ENCODE peak calls at places on chromosomes 4 and X, in five cellular contexts. U, A, M, S and V are unnamed samples.

GRCh38 chrX:126339926-126340325 is 173.8 kb upstream of the DCAF12L2 start:
- DNase-seq in U (no peak), S (no peak), M (no peak), A (no peak), V (no peak)

GRCh38 chr4:2068198-2068470 is 9.0 kb downstream of the NAT8L start:
- DNase-seq in M (peak; percentile 4), U (no peak), S (no peak), A (no peak), V (no peak)

GRCh38 chrX:15055146-15055930 is 182.1 kb downstream of the MOSPD2 start:
- DNase-seq in U (no peak), S (no peak), A (no peak), M (peak; percentile 57), V (no peak)

GRCh38 chr4:151403656-151404055 is 5.3 kb upstream of the FHIP1A start:
- DNase-seq in M (no peak), U (no peak), A (no peak), S (no peak), V (no peak)

GRCh38 chrX:68830486-68831404 is 1.9 kb downstream of the EFNB1 start:
- DNase-seq in M (no peak), S (no peak), U (no peak), A (no peak), V (no peak)

GRCh38 chr4:185219551-185220344 is 10.3 kb downstream of the SNX25 start:
- DNase-seq in S (peak; percentile 40), U (no peak), M (peak; percentile 84), A (no peak), V (no peak)

GRCh38 chr4:52935317-52935716 is 73.2 kb downstream of the RASL11B start:
- DNase-seq in A (no peak), S (no peak), M (no peak), U (no peak), V (no peak)

GRCh38 chr4:88215351-88215750 is 56.9 kb upstream of the ABCG2 start:
- DNase-seq in M (no peak), U (no peak), S (no peak), A (no peak), V (no peak)

GRCh38 chrX:131821945-131822622 is 201.0 kb upstream of the STK26 start:
- DNase-seq in U (peak; percentile 33), A (no peak), S (no peak), M (peak; percentile 66), V (no peak)

GRCh38 chrX:131746491-131746968 is 202.7 kb downstream of the OR13H1 start:
- DNase-seq in A (no peak), S (no peak), U (peak; percentile 43), M (peak; percentile 67), V (no peak)

GRCh38 chr4:145944886-145945285 is 6.3 kb upstream of the ZNF827 start:
- DNase-seq in S (no peak), A (no peak), M (no peak), U (no peak), V (no peak)

GRCh38 chr4:163344147-163345050 is 707 bp downstream of the NPY5R start:
- DNase-seq in U (no peak), S (no peak), A (no peak), M (peak; percentile 1), V (no peak)

GRCh38 chr4:47668810-47669408 is 169.0 kb downstream of the CORIN start:
- DNase-seq in S (no peak), M (peak; percentile 48), A (no peak), U (no peak), V (no peak)

GRCh38 chrX:17009856-17010650 is 63.6 kb downstream of the REPS2 start:
- DNase-seq in A (no peak), M (no peak), S (no peak), U (no peak), V (no peak)

GRCh38 chrX:68284281-68284904 is 148.9 kb downstream of the OPHN1 start:
- DNase-seq in S (no peak), M (no peak), U (no peak), A (no peak), V (no peak)

GRCh38 chr4:142532054-142532453 is 314.0 kb downstream of the INPP4B start:
- DNase-seq in A (no peak), S (no peak), M (no peak), U (no peak), V (no peak)

GRCh38 chr4:121654738-121655137 is 42.0 kb downstream of the ANXA5 start:
- DNase-seq in U (no peak), A (no peak), M (no peak), S (no peak), V (no peak)

GRCh38 chrX:10282490-10282889 is 125.7 kb downstream of the CLCN4 start:
- DNase-seq in S (no peak), M (no peak), A (no peak), U (no peak), V (no peak)

GRCh38 chr4:168527560-168527959 is 30.7 kb downstream of the PALLD start:
- DNase-seq in U (no peak), S (no peak), M (no peak), A (no peak), V (no peak)

GRCh38 chr4:56690393-56690971 is 9.4 kb upstream of the HOPX start:
- DNase-seq in M (no peak), U (no peak), S (no peak), A (no peak), V (no peak)

GRCh38 chr4:120630432-120630831 is 292.1 kb downstream of the PRDM5 start:
- DNase-seq in A (no peak), U (no peak), S (no peak), M (peak; percentile 7), V (no peak)

GRCh38 chr4:165489786-165490185 is 111.0 kb downstream of the CPE start:
- DNase-seq in A (no peak), U (no peak), S (no peak), M (peak; percentile 17), V (no peak)

GRCh38 chr4:121256887-121257426 is 92.8 kb upstream of the TNIP3 start:
- DNase-seq in U (no peak), S (no peak), A (no peak), M (peak; percentile 18), V (no peak)

GRCh38 chrX:16838202-16839066 is 31.7 kb downstream of the RBBP7 start:
- DNase-seq in S (peak; percentile 19), A (no peak), U (no peak), M (peak; percentile 86), V (no peak)

GRCh38 chr4:182716207-182716606 is 201.0 kb downstream of the DCTD start:
- DNase-seq in A (no peak), S (no peak), M (no peak), U (no peak), V (no peak)

GRCh38 chr4:147535161-147535560 is 54.3 kb downstream of the EDNRA start:
- DNase-seq in M (no peak), U (no peak), S (no peak), A (no peak), V (no peak)

GRCh38 chr4:167713756-167714155 is 378.6 kb upstream of the ANXA10 start:
- DNase-seq in S (no peak), M (peak; percentile 59), A (no peak), U (no peak), V (no peak)

GRCh38 chr4:102405706-102406510 is 60.6 kb upstream of the SLC39A8 start:
- DNase-seq in S (no peak), M (no peak), A (no peak), U (no peak), V (no peak)

GRCh38 chrX:13937370-13938052 is 92.2 kb downstream of the GEMIN8 start:
- DNase-seq in A (no peak), U (no peak), M (peak; percentile 78), S (no peak), V (no peak)

GRCh38 chrX:13652256-13653021 is 502 bp upstream of the TCEANC start:
- DNase-seq in U (no peak), S (no peak), M (peak; percentile 95), A (no peak), V (no peak)

GRCh38 chr4:151195801-151196200 is 81.2 kb upstream of the PRSS48 start:
- DNase-seq in U (no peak), A (no peak), M (peak; percentile 78), S (no peak), V (no peak)

GRCh38 chr4:157444014-157444413 is 223.5 kb downstream of the GRIA2 start:
- DNase-seq in S (no peak), A (no peak), M (no peak), U (no peak), V (no peak)

GRCh38 chrX:101390664-101391525 is at the start of gene RPL36A:
- DNase-seq in S (peak; percentile 84), M (peak; percentile 90), A (peak; percentile 84), U (peak; percentile 35), V (peak; percentile 68)

DNA sequence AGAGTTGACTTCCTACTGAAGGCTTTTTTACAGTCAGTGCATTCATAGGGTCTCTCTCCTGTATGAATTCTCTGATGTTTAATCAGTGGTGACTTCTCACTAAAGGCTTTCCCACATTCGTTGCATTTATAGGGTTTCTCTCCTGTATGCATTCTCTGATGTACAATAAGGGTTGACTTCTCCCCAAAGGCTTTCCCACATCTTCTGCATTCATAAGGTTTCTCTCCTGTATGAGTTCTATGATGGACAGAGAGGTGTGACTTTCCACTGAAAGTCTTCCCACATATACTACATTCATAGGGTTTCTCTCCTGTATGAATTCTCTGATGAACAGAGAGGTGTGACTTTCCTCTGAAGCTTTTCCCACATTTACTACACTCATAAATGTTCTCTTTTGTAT is 45.2 kb downstream of the ZNF674 start:
- DNase-seq in U (no peak), A (no peak), M (no peak), S (no peak), V (no peak)
- H3K9me3 ChIP-seq in U (peaks cover 76% of the 10 kb centered on the region), A (no peaks in the 10 kb centered on the region), M (no peaks in the 10 kb centered on the region), S (peaks cover 83% of the 10 kb centered on the region), V (peaks cover 2% of the 10 kb centered on the region)

DNA sequence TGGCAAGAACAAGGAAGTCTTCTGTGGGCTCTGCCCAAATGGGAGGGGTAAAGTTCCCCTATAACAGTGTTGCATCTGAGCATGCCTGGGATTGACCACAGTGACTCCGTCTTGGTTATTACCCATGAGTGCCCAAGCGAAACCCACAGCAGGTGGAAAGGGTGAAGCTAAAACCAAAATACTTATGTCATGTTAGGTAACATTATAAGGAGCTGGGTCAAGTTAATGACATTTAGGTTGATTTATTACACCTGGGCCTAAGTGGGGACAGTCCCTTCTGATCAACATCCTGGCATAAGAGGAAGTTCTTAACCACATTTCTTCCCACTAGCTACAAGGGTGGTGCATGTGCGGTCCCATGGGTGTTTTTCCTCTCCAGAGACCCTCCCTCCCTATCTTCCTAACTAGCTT is 1.3 kb upstream of the ZNF732 start:
- DNase-seq in A (no peak), S (no peak), U (no peak), M (no peak), V (no peak)
- H3K9me3 ChIP-seq in A (no peaks in the 10 kb centered on the region), S (peaks cover 4% of the 10 kb centered on the region), U (peaks cover 4% of the 10 kb centered on the region), M (no peaks in the 10 kb centered on the region), V (no peaks in the 10 kb centered on the region)

GRCh38 chr4:173288698-173289350 is 45.3 kb downstream of the HMGB2 start:
- DNase-seq in M (no peak), U (no peak), S (no peak), A (no peak), V (no peak)

GRCh38 chr4:173284463-173284862 is 49.7 kb downstream of the HMGB2 start:
- DNase-seq in M (no peak), A (no peak), S (no peak), U (no peak), V (no peak)

GRCh38 chr4:173289351-173289725 is 44.8 kb downstream of the HMGB2 start:
- DNase-seq in M (peak; percentile 35), A (no peak), U (no peak), S (no peak), V (no peak)

GRCh38 chr4:173288296-173288695 is 45.9 kb downstream of the HMGB2 start:
- DNase-seq in U (no peak), A (peak; percentile 68), M (peak; percentile 40), S (peak; percentile 34), V (peak; percentile 38)

GRCh38 chr4:173287486-173287885 is 46.7 kb downstream of the HMGB2 start:
- DNase-seq in A (no peak), M (no peak), U (no peak), S (no peak), V (no peak)
- H3K9me3 ChIP-seq in A (no peaks in the 10 kb centered on the region), M (no peaks in the 10 kb centered on the region), U (peaks cover 31% of the 10 kb centered on the region), S (peaks cover 46% of the 10 kb centered on the region), V (no peaks in the 10 kb centered on the region)

GRCh38 chr4:11250510-11250909 is 178.2 kb downstream of the HS3ST1 start:
- DNase-seq in S (no peak), A (no peak), M (no peak), U (no peak), V (no peak)
- H3K9me3 ChIP-seq in S (peaks cover 19% of the 10 kb centered on the region), A (no peaks in the 10 kb centered on the region), M (no peaks in the 10 kb centered on the region), U (peaks cover 3% of the 10 kb centered on the region), V (no peaks in the 10 kb centered on the region)